ENCODE peak calls at places on chromosomes 5 and 9, in eight cellular contexts. K, B, H, I, Q, V, T and E are unnamed samples.

GRCh38 chr9:131660466-131661405 is 79.1 kb downstream of the RAPGEF1 start:
- DNase-seq in H (no peak), I (no peak), K (no peak), T (no peak), B (peak; percentile 69), V (no peak), Q (no peak), E (no peak)

GRCh38 chr9:109166771-109167601 is at the start of gene FRRS1L:
- DNase-seq in V (no peak), H (no peak), K (no peak), T (no peak), Q (peak; percentile 48), B (peak; percentile 92), I (no peak), E (no peak)

GRCh38 chr9:100206899-100207298 is 107.9 kb downstream of the INVS start:
- DNase-seq in V (no peak), H (no peak), Q (no peak), T (no peak), B (no peak), K (no peak), I (peak; percentile 10), E (no peak)

GRCh38 chr9:37575921-37576721 is at the start of gene FBXO10:
- DNase-seq in B (peak; percentile 90), K (peak; percentile 54), I (peak; percentile 77), Q (peak; percentile 77), H (peak; percentile 71), V (peak; percentile 22), T (peak; percentile 28), E (peak; percentile 82)

GRCh38 chr9:136943291-136944093 is 1.0 kb downstream of the FBXW5 start:
- DNase-seq in T (no peak), H (peak; percentile 63), I (no peak), Q (peak; percentile 48), V (no peak), K (no peak), B (peak; percentile 92), E (no peak)

GRCh38 chr5:93603711-93604118 is 20.7 kb downstream of the NR2F1 start:
- DNase-seq in B (peak; percentile 61), K (no peak), H (no peak), T (no peak), I (no peak), Q (no peak), V (no peak), E (no peak)

GRCh38 chr9:123246534-123246933 is 21.9 kb downstream of the STRBP start:
- DNase-seq in K (no peak), I (no peak), V (no peak), B (no peak), T (no peak), Q (no peak), H (no peak), E (no peak)

GRCh38 chr5:174563899-174564298 is 160.5 kb upstream of the MSX2 start:
- DNase-seq in Q (no peak), K (no peak), T (no peak), I (peak; percentile 32), V (no peak), B (peak; percentile 33), H (no peak), E (no peak)

GRCh38 chr5:67002832-67003231 is 193.8 kb downstream of the CD180 start:
- DNase-seq in K (no peak), B (no peak), T (no peak), I (no peak), V (no peak), H (no peak), Q (no peak), E (no peak)

GRCh38 chr9:130872912-130873503 is 23.6 kb downstream of the QRFP start:
- DNase-seq in V (no peak), T (no peak), H (no peak), K (peak; percentile 55), Q (peak; percentile 71), B (no peak), I (no peak), E (peak; percentile 84)

GRCh38 chr9:14226855-14227532 is 86.9 kb downstream of the NFIB start:
- DNase-seq in T (no peak), V (no peak), H (no peak), B (no peak), K (no peak), I (no peak), Q (no peak), E (no peak)

GRCh38 chr5:110852541-110852940 is 113.7 kb downstream of the SLC25A46 start:
- DNase-seq in K (no peak), T (no peak), Q (no peak), V (no peak), I (no peak), H (no peak), B (no peak), E (no peak)

GRCh38 chr9:108057421-108058136 is 568.0 kb upstream of the KLF4 start:
- DNase-seq in T (peak; percentile 77), B (no peak), Q (peak; percentile 12), V (no peak), I (peak; percentile 98), H (no peak), K (peak; percentile 43), E (no peak)

GRCh38 chr5:135025730-135026644 is 8.0 kb downstream of the PITX1 start:
- DNase-seq in H (no peak), B (no peak), Q (no peak), I (no peak), V (no peak), K (no peak), T (no peak), E (no peak)

GRCh38 chr5:162990856-162991497 is 446.4 kb upstream of the CCNG1 start:
- DNase-seq in B (no peak), V (no peak), T (no peak), H (no peak), K (no peak), Q (no peak), I (no peak), E (no peak)

GRCh38 chr9:129306318-129306973 is 128.4 kb upstream of the IER5L start:
- DNase-seq in Q (no peak), B (no peak), I (no peak), H (no peak), V (no peak), K (peak; percentile 5), T (no peak), E (no peak)

GRCh38 chr5:45060686-45061085 is 251.9 kb downstream of the MRPS30 start:
- DNase-seq in H (no peak), B (peak; percentile 1), K (no peak), V (no peak), Q (no peak), I (no peak), T (no peak), E (no peak)

GRCh38 chr5:16493261-16493660 is 27.7 kb upstream of the ZNF622 start:
- DNase-seq in I (no peak), H (no peak), T (no peak), Q (no peak), B (no peak), K (no peak), V (no peak), E (no peak)

GRCh38 chr5:120960510-120960909 is 496.4 kb downstream of the PRR16 start:
- DNase-seq in I (no peak), B (no peak), T (no peak), K (no peak), Q (no peak), V (no peak), H (no peak), E (no peak)

GRCh38 chr5:65817936-65818335 is 95.9 kb downstream of the NLN start:
- DNase-seq in B (no peak), K (no peak), T (no peak), Q (no peak), V (no peak), H (no peak), I (no peak), E (no peak)

GRCh38 chr5:69007726-69008368 is 86.0 kb upstream of the SLC30A5 start:
- DNase-seq in K (peak; percentile 56), V (peak; percentile 46), I (peak; percentile 30), T (peak; percentile 9), H (peak; percentile 83), B (peak; percentile 66), Q (peak; percentile 37), E (peak; percentile 64)

GRCh38 chr5:159548517-159548916 is 218.2 kb upstream of the IL12B start:
- DNase-seq in T (no peak), I (no peak), Q (no peak), V (no peak), K (no peak), B (no peak), H (no peak), E (no peak)

GRCh38 chr5:98168862-98169261 is 604.6 kb upstream of the RGMB start:
- DNase-seq in I (no peak), V (no peak), K (no peak), B (no peak), Q (no peak), H (no peak), T (no peak), E (no peak)